ENCODE peak calls at places on chromosomes 4 and X, in eight cellular contexts. One of them, this sample, is unnamed.

GRCh38 chr4:184838249-184839074 is 12.7 kb upstream of the ACSL1 start:
- DNase-seq in uterus: no peak
- DNase-seq in NCI-H2081 treated with DMSO at 0.1 percent for 48 hours: no peak
- DNase-seq in lower lobe of right lung: no peak
- DNase-seq in fibroblast of the aortic adventitia: peak
- DNase-seq in stimulated activated CD4-positive, alpha-beta T cell treated with anti-CD3 and anti-CD28 coated beads, Interleukin-1b, Interleukin-23, amount 100 ng/mL, for 4 hours: no peak
- DNase-seq in small intestine: no peak
- DNase-seq in psoas muscle: no peak
- DNase-seq in this sample: no peak

GRCh38 chr4:93178279-93178678 is 650.3 kb upstream of the ATOH1 start:
- DNase-seq in uterus: no peak
- DNase-seq in NCI-H2081 treated with DMSO at 0.1 percent for 48 hours: no peak
- DNase-seq in lower lobe of right lung: no peak
- DNase-seq in fibroblast of the aortic adventitia: no peak
- DNase-seq in stimulated activated CD4-positive, alpha-beta T cell treated with anti-CD3 and anti-CD28 coated beads, Interleukin-1b, Interleukin-23, amount 100 ng/mL, for 4 hours: no peak
- DNase-seq in small intestine: no peak
- DNase-seq in psoas muscle: no peak
- DNase-seq in this sample: no peak

GRCh38 chrX:154477891-154478477 is 1.1 kb downstream of the LAGE3 start:
- DNase-seq in uterus: peak
- DNase-seq in NCI-H2081 treated with DMSO at 0.1 percent for 48 hours: no peak
- DNase-seq in lower lobe of right lung: no peak
- DNase-seq in fibroblast of the aortic adventitia: no peak
- DNase-seq in stimulated activated CD4-positive, alpha-beta T cell treated with anti-CD3 and anti-CD28 coated beads, Interleukin-1b, Interleukin-23, amount 100 ng/mL, for 4 hours: no peak
- DNase-seq in small intestine: no peak
- DNase-seq in psoas muscle: no peak
- DNase-seq in this sample: peak

GRCh38 chr4:154677923-154678322 is 65.5 kb upstream of the FGG start:
- DNase-seq in uterus: no peak
- DNase-seq in NCI-H2081 treated with DMSO at 0.1 percent for 48 hours: no peak
- DNase-seq in lower lobe of right lung: no peak
- DNase-seq in fibroblast of the aortic adventitia: no peak
- DNase-seq in stimulated activated CD4-positive, alpha-beta T cell treated with anti-CD3 and anti-CD28 coated beads, Interleukin-1b, Interleukin-23, amount 100 ng/mL, for 4 hours: no peak
- DNase-seq in small intestine: no peak
- DNase-seq in psoas muscle: no peak
- DNase-seq in this sample: no peak

GRCh38 chrX:72102760-72103159 is 29.0 kb downstream of the RTL5 start:
- DNase-seq in uterus: no peak
- DNase-seq in NCI-H2081 treated with DMSO at 0.1 percent for 48 hours: no peak
- DNase-seq in lower lobe of right lung: no peak
- DNase-seq in fibroblast of the aortic adventitia: no peak
- DNase-seq in stimulated activated CD4-positive, alpha-beta T cell treated with anti-CD3 and anti-CD28 coated beads, Interleukin-1b, Interleukin-23, amount 100 ng/mL, for 4 hours: no peak
- DNase-seq in small intestine: peak
- DNase-seq in psoas muscle: no peak
- DNase-seq in this sample: no peak

GRCh38 chr4:80434238-80434637 is 98.7 kb downstream of the CFAP299 start:
- DNase-seq in uterus: no peak
- DNase-seq in NCI-H2081 treated with DMSO at 0.1 percent for 48 hours: no peak
- DNase-seq in lower lobe of right lung: no peak
- DNase-seq in fibroblast of the aortic adventitia: peak
- DNase-seq in stimulated activated CD4-positive, alpha-beta T cell treated with anti-CD3 and anti-CD28 coated beads, Interleukin-1b, Interleukin-23, amount 100 ng/mL, for 4 hours: no peak
- DNase-seq in small intestine: no peak
- DNase-seq in psoas muscle: no peak
- DNase-seq in this sample: no peak

GRCh38 chr4:119735136-119735770 is 106.6 kb upstream of the PDE5A start:
- DNase-seq in uterus: no peak
- DNase-seq in NCI-H2081 treated with DMSO at 0.1 percent for 48 hours: no peak
- DNase-seq in lower lobe of right lung: no peak
- DNase-seq in fibroblast of the aortic adventitia: peak
- DNase-seq in stimulated activated CD4-positive, alpha-beta T cell treated with anti-CD3 and anti-CD28 coated beads, Interleukin-1b, Interleukin-23, amount 100 ng/mL, for 4 hours: no peak
- DNase-seq in small intestine: no peak
- DNase-seq in psoas muscle: no peak
- DNase-seq in this sample: no peak

GRCh38 chrX:11423362-11423818 is 130.2 kb downstream of the AMELX start:
- DNase-seq in uterus: no peak
- DNase-seq in NCI-H2081 treated with DMSO at 0.1 percent for 48 hours: no peak
- DNase-seq in lower lobe of right lung: no peak
- DNase-seq in fibroblast of the aortic adventitia: peak
- DNase-seq in stimulated activated CD4-positive, alpha-beta T cell treated with anti-CD3 and anti-CD28 coated beads, Interleukin-1b, Interleukin-23, amount 100 ng/mL, for 4 hours: no peak
- DNase-seq in small intestine: no peak
- DNase-seq in psoas muscle: peak
- DNase-seq in this sample: peak

GRCh38 chr4:141686929-141687328 is 50.5 kb downstream of the IL15 start:
- DNase-seq in uterus: peak
- DNase-seq in NCI-H2081 treated with DMSO at 0.1 percent for 48 hours: no peak
- DNase-seq in lower lobe of right lung: no peak
- DNase-seq in fibroblast of the aortic adventitia: peak
- DNase-seq in stimulated activated CD4-positive, alpha-beta T cell treated with anti-CD3 and anti-CD28 coated beads, Interleukin-1b, Interleukin-23, amount 100 ng/mL, for 4 hours: no peak
- DNase-seq in small intestine: no peak
- DNase-seq in psoas muscle: no peak
- DNase-seq in this sample: no peak

GRCh38 chr4:157291071-157291470 is 70.5 kb downstream of the GRIA2 start:
- DNase-seq in uterus: no peak
- DNase-seq in NCI-H2081 treated with DMSO at 0.1 percent for 48 hours: no peak
- DNase-seq in lower lobe of right lung: no peak
- DNase-seq in fibroblast of the aortic adventitia: no peak
- DNase-seq in stimulated activated CD4-positive, alpha-beta T cell treated with anti-CD3 and anti-CD28 coated beads, Interleukin-1b, Interleukin-23, amount 100 ng/mL, for 4 hours: no peak
- DNase-seq in small intestine: no peak
- DNase-seq in psoas muscle: no peak
- DNase-seq in this sample: no peak

This sample was measured in aorta.